ENCODE peak calls at places on chromosomes 16 and 17, in five cellular contexts. L, F, S, P and B are unnamed samples.

GRCh38 chr17:75273968-75274708 is 3.1 kb upstream of the MIF4GD start:
- DNase-seq in L (peak; percentile 91), F (no peak), S (peak; percentile 80), P (no peak), B (no peak)

GRCh38 chr17:36938566-36939058 is 1.3 kb downstream of the LHX1 start:
- DNase-seq in L (no peak), F (no peak), S (no peak), P (no peak), B (no peak)

GRCh38 chr16:50371936-50372595 is 3.3 kb upstream of the BRD7 start:
- DNase-seq in L (no peak), F (no peak), S (no peak), P (no peak), B (no peak)

GRCh38 chr16:81639931-81640680 is 139.0 kb upstream of the PLCG2 start:
- DNase-seq in L (no peak), F (no peak), S (no peak), P (no peak), B (no peak)

GRCh38 chr17:78645421-78646295 is 68.5 kb upstream of the DNAH17 start:
- DNase-seq in L (peak; percentile 75), F (peak; percentile 78), S (no peak), P (peak; percentile 25), B (no peak)

GRCh38 chr16:62149646-62150045 is 113.4 kb upstream of the CDH8 start:
- DNase-seq in L (no peak), F (no peak), S (no peak), P (no peak), B (no peak)

GRCh38 chr16:2331932-2332267 is 8.6 kb downstream of the ABCA3 start:
- DNase-seq in L (no peak), F (peak; percentile 67), S (no peak), P (no peak), B (no peak)

GRCh38 chr17:57892820-57893595 is 43.2 kb upstream of the MRPS23 start:
- DNase-seq in L (peak; percentile 99), F (peak; percentile 95), S (peak; percentile 100), P (peak; percentile 74), B (peak; percentile 97)

GRCh38 chr17:68763551-68763950 is 162.4 kb upstream of the FAM20A start:
- DNase-seq in L (peak; percentile 73), F (no peak), S (no peak), P (no peak), B (no peak)

GRCh38 chr16:69793521-69793920 is 31.4 kb downstream of the WWP2 start:
- DNase-seq in L (no peak), F (no peak), S (no peak), P (no peak), B (no peak)

GRCh38 chr16:73365010-73365409 is 317.1 kb upstream of the ZFHX3 start:
- DNase-seq in L (no peak), F (no peak), S (no peak), P (peak; percentile 21), B (no peak)

GRCh38 chr16:87321336-87322107 is 4.3 kb upstream of the C16orf95 start:
- DNase-seq in L (no peak), F (no peak), S (no peak), P (no peak), B (no peak)

GRCh38 chr16:8583199-8583598 is 7.1 kb downstream of the TMEM114 start:
- DNase-seq in L (peak; percentile 65), F (no peak), S (peak; percentile 24), P (no peak), B (no peak)

GRCh38 chr16:11768850-11769249 is 26.2 kb upstream of the TXNDC11 start:
- DNase-seq in L (no peak), F (no peak), S (no peak), P (no peak), B (no peak)

GRCh38 chr16:78496189-78496588 is 396.7 kb downstream of the WWOX start:
- DNase-seq in L (no peak), F (no peak), S (no peak), P (no peak), B (no peak)

GRCh38 chr16:78973041-78973440 is 627.5 kb downstream of the MAF start:
- DNase-seq in L (no peak), F (no peak), S (no peak), P (no peak), B (no peak)

GRCh38 chr17:49971199-49971847 is 2.3 kb downstream of the DLX4 start:
- DNase-seq in L (no peak), F (no peak), S (no peak), P (no peak), B (no peak)

GRCh38 chr17:36534117-36534880 is at the start of gene MYO19:
- DNase-seq in L (peak; percentile 53), F (peak; percentile 63), S (peak; percentile 60), P (peak; percentile 93), B (no peak)

GRCh38 chr17:19288453-19288852 is 51.3 kb downstream of the EPN2 start:
- DNase-seq in L (no peak), F (no peak), S (no peak), P (no peak), B (no peak)

GRCh38 chr16:88442811-88443576 is 10.1 kb upstream of the ZFPM1 start:
- DNase-seq in L (peak; percentile 60), F (peak; percentile 79), S (peak; percentile 46), P (peak; percentile 96), B (peak; percentile 16)

GRCh38 chr17:56593741-56594527 is 435 bp downstream of the NOG start:
- DNase-seq in L (peak; percentile 51), F (peak; percentile 63), S (peak; percentile 61), P (peak; percentile 55), B (peak; percentile 31)

GRCh38 chr17:72661093-72661944 is 431.2 kb downstream of the SLC39A11 start:
- DNase-seq in L (no peak), F (no peak), S (no peak), P (peak; percentile 94), B (no peak)

GRCh38 chr17:32783602-32784001 is 93.3 kb downstream of the MYO1D start:
- DNase-seq in L (peak; percentile 76), F (no peak), S (peak; percentile 33), P (no peak), B (peak; percentile 37)

GRCh38 chr17:77828749-77829539 is 129.6 kb upstream of the TNRC6C start:
- DNase-seq in L (no peak), F (no peak), S (no peak), P (no peak), B (no peak)

GRCh38 chr17:40355123-40355803 is 9.3 kb downstream of the GJD3 start:
- DNase-seq in L (peak; percentile 61), F (peak; percentile 76), S (no peak), P (peak; percentile 100), B (no peak)

DNA sequence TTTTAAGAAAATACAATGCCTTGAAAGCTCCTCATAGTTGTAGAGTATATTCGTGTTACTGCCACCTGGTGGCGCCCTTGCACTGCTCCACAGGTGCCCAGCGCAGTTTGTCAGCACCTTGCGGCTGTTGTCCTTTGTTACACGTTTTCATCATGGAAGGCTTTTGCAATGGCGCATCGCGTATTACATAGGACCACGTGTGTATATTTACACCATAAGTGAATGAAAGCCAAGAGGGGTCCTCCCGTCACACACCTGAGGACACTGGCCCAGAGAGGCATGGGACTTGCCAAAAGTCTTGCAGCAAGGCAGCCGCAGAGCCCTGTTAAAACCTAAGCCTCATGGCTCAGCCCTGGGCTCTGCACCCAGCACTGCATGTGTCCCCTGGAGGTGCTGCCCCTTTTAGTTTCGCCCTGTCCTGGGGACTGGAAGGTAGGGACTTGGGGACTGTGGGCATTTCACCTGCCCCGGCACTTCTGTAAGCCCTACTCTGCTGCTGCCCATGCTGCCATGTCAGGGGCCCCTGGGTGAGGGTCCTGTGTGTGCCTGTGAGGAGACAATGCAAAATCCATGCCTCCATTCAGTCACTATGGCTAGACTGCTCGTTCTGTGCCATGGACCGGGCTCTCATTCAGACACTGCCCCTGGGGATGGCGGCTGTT is 24.3 kb downstream of the POLR3E start:
- DNase-seq in L (peak; percentile 76), F (peak; percentile 49), S (peak; percentile 58), P (peak; percentile 69), B (peak; percentile 36)
- TF ChIP-seq CTCF in L (peak; percentile 88), F (peak; percentile 88), S (peak; percentile 84), P (peak; percentile 93), B (peak; percentile 82)

DNA sequence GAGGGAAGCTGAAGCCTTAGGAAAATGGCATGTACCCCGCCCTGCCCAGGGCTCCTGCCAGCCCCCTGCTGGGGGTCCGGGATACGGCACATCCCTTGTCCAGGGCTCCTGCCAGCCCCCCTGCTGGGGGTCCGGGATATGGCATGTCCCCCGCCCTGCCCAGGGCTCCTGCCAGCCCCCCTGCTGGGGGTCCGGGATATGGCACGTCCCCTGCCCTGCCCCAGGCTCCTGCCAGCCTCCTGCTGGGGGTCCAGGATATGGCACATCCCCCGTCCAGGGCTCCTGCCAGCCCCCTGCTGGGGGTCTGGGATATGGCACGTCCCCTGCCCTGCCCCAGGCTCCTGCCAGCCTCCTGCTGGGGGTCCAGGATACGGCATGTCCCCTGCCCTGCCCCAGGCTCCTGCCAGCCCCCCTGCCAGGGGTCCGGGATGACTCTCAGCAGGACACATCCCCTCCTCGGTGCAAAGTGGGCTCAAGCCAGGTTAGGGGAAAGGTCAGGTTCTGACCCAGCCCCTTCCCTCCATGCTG is 43.2 kb downstream of the RPH3AL start:
- DNase-seq in L (no peak), F (no peak), S (no peak), P (peak; percentile 29), B (no peak)
- TF ChIP-seq CTCF in L (no peak), F (no peak), S (peak; percentile 34), P (peak; percentile 66), B (peak; percentile 5)

DNA sequence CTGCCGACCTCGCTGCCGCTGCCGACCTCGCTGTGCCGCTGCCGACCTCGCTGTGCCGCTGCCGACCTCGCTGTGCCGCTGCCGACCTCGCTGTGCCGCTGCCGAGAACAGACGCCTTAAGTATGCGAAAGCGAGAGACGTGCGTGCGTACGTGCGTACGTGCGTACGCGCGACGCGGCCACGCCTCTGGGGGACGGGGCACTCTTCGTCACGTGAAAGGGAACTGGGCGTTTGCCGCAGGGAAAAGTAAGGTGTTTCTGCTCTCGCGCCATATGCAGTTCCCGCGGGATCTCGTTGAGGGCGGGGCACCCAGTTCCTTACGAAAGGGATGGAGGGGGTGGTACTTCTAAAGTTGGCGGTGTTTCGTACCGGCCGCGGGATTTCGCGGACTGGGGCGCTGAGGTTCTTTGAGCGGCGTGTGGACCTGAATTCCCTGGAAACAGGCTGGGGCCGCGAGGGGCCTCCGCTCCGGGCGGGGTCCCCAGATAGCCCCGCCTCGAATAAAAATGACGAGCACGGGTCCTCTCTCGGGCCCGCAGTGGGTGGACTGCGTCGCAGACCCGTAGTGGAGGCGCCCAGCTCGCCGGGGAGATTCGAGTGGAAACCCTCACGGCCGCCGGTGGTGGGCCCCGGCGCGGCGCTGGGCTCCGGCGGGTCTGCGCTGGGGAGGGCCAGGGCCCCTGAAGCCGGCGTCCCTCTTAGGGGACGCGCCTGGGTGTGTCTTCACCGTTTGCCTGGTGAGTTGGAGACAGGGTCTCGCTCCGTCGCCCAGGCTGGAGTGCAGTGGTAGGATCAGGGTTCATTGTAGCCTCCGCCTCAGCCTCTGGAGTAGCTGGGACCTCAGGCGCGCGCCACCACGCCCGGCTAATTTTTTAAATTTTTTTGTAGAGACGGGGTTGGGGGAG is at the start of gene EIF4A3:
- DNase-seq in L (peak; percentile 98), F (peak; percentile 99), S (peak; percentile 100), P (peak; percentile 97), B (peak; percentile 99)
- TF ChIP-seq CTCF in L (no peak), F (no peak), S (no peak), P (no peak), B (no peak)

DNA sequence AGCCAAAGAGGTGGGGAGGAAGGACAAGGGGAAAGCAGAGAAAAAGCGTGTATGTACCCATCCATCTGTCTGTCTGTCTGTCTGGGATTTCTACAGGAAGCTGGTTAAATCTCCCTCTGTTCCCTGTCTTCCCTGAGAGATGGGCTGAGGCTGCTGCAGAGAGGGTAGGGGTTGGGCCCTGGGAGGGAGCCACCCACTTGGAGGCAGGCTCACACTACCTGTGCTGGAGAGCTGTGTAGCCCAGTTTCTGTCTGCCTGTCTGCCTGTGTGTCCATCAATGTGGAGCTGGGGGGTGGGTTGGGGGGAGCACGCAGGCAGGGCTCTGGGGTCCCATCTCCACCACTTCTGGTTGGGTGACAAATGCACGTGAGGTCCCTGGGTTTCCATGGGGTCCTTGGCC is 18.6 kb upstream of the C17orf113 start:
- DNase-seq in L (no peak), F (no peak), S (no peak), P (no peak), B (no peak)
- TF ChIP-seq CTCF in L (no peak), F (no peak), S (no peak), P (no peak), B (no peak)